ENCODE peak calls at places on chromosomes 3 and 15, in four cellular contexts. I is H1; J is AG09319; A is stimulated activated CD8-positive, alpha-beta memory T cell treated with anti-CD3 and anti-CD28 coated beads, Interleukin-7, amount 100 ng/mL, for 4 hours. X is an unnamed sample.

GRCh38 chr3:42653303-42653559 is 266 bp upstream of the ZBTB47 start:
- DNase-seq in J (no peak), A (no peak), I (no peak), X (no peak)

GRCh38 chr3:128051837-128052766 is at the start of gene SEC61A1:
- DNase-seq in I (peak), A (peak), J (peak), X (peak)

GRCh38 chr3:23377928-23378672 is 175.0 kb downstream of the UBE2E2 start:
- DNase-seq in I (no peak), J (no peak), A (no peak), X (no peak)

GRCh38 chr3:150760431-150761200 is 2.4 kb downstream of the SIAH2 start:
- DNase-seq in A (peak), J (no peak), I (no peak), X (no peak)

GRCh38 chr3:71022552-71023335 is 560.8 kb downstream of the FOXP1 start:
- DNase-seq in I (peak), J (no peak), A (no peak), X (peak)

GRCh38 chr3:42745776-42746454 is 27.1 kb downstream of the CCDC13 start:
- DNase-seq in A (no peak), I (peak), J (no peak), X (no peak)

GRCh38 chr15:52233405-52233804 is 42.2 kb upstream of the GNB5 start:
- DNase-seq in I (no peak), J (no peak), A (no peak), X (no peak)

GRCh38 chr3:164723396-164723795 is 354.9 kb downstream of the SI start:
- DNase-seq in I (no peak), A (no peak), J (no peak), X (no peak)

GRCh38 chr3:125143982-125144652 is 68.4 kb downstream of the SLC12A8 start:
- DNase-seq in J (no peak), A (no peak), I (no peak), X (no peak)

X was measured in iPS DF 6.9.